ENCODE peak calls at places on chromosomes 6 and 20, in eight cellular contexts. U is sigmoid colon, X is mammary epithelial cell, J is HFF-Myc, N is IMR-90, S is GM12878, V is dorsolateral prefrontal cortex, D is cardiac muscle cell. H is an unnamed sample.
A peak's percentile ranks its signal among the peaks of the same experiment; 100 is the strongest.

GRCh38 chr6:116476021-116476678 is 15.0 kb downstream of the CALHM6 start:
- DNase-seq in U (no peak), X (no peak), J (peak; percentile 17), N (peak; percentile 24), S (peak; percentile 62), V (no peak), D (no peak), H (no peak)

GRCh38 chr6:131275273-131275672 is 140.0 kb downstream of the AKAP7 start:
- DNase-seq in U (no peak), X (no peak), J (no peak), N (no peak), S (no peak), V (no peak), D (no peak), H (no peak)

GRCh38 chr6:167564416-167565250 is 239.7 kb downstream of the TTLL2 start:
- DNase-seq in U (peak; percentile 54), X (no peak), J (no peak), N (no peak), S (no peak), V (no peak), D (no peak), H (no peak)

GRCh38 chr6:33373950-33374349 is 17.7 kb upstream of the KIFC1 start:
- DNase-seq in U (no peak), X (no peak), J (no peak), N (no peak), S (no peak), V (no peak), D (no peak), H (no peak)

GRCh38 chr6:3678946-3679345 is 72.6 kb downstream of the PXDC1 start:
- DNase-seq in U (no peak), X (no peak), J (no peak), N (no peak), S (no peak), V (no peak), D (no peak), H (no peak)

GRCh38 chr6:144908004-144908403 is 622.9 kb downstream of the UTRN start:
- DNase-seq in U (no peak), X (no peak), J (no peak), N (peak; percentile 54), S (no peak), V (no peak), D (no peak), H (no peak)

GRCh38 chr6:34602318-34603111 is 46.4 kb upstream of the SPDEF start:
- DNase-seq in U (no peak), X (no peak), J (no peak), N (peak; percentile 28), S (no peak), V (no peak), D (no peak), H (peak; percentile 38)

GRCh38 chr6:11482616-11483015 is 54.9 kb upstream of the TMEM170B start:
- DNase-seq in U (no peak), X (no peak), J (no peak), N (no peak), S (no peak), V (no peak), D (no peak), H (no peak)

GRCh38 chr6:80528115-80528514 is 421.6 kb downstream of the BCKDHB start:
- DNase-seq in U (no peak), X (no peak), J (peak; percentile 65), N (peak; percentile 25), S (no peak), V (no peak), D (peak; percentile 48), H (peak; percentile 15)

GRCh38 chr6:112279044-112279916 is 24.9 kb upstream of the LAMA4 start:
- DNase-seq in U (no peak), X (no peak), J (no peak), N (peak; percentile 33), S (no peak), V (no peak), D (peak; percentile 38), H (peak; percentile 48)

GRCh38 chr20:50509923-50510705 is at the start of gene PTPN1:
- DNase-seq in U (peak; percentile 99), X (peak; percentile 99), J (peak; percentile 95), N (peak; percentile 99), S (peak; percentile 94), V (peak; percentile 97), D (peak; percentile 99), H (peak; percentile 99)

GRCh38 chr20:50506270-50506579 is 4.0 kb upstream of the PTPN1 start:
- DNase-seq in U (peak; percentile 20), X (no peak), J (no peak), N (no peak), S (no peak), V (no peak), D (no peak), H (no peak)

GRCh38 chr20:50508171-50508761 is 1.9 kb upstream of the PTPN1 start:
- DNase-seq in U (peak; percentile 15), X (no peak), J (no peak), N (no peak), S (no peak), V (no peak), D (no peak), H (no peak)

GRCh38 chr20:50501970-50502745 is 8.0 kb upstream of the PTPN1 start:
- DNase-seq in U (peak; percentile 52), X (no peak), J (no peak), N (no peak), S (no peak), V (no peak), D (no peak), H (no peak)

GRCh38 chr20:50504231-50504823 is 5.9 kb upstream of the PTPN1 start:
- DNase-seq in U (peak; percentile 22), X (no peak), J (no peak), N (no peak), S (no peak), V (no peak), D (peak; percentile 42), H (peak; percentile 44)
- TF ChIP-seq CTCF in U (no peak), X (no peak), J (no peak), N (peak; percentile 21), S (peak; percentile 21), V (no peak), D (no peak), H (no peak)

GRCh38 chr6:4902363-4902762 is 101.5 kb downstream of the RPP40 start:
- DNase-seq in U (no peak), X (no peak), J (no peak), N (no peak), S (no peak), V (no peak), D (no peak), H (no peak)
- H3K4me3 ChIP-seq in U (no peak overlapping the region), X (no peak overlapping the region), J (no peak overlapping the region), N (no peak overlapping the region), S (no peak overlapping the region), V (no peak overlapping the region), D (no peak overlapping the region), H (no peak overlapping the region)

GRCh38 chr6:49634080-49634810 is 2.4 kb downstream of the RHAG start:
- DNase-seq in U (no peak), X (no peak), J (no peak), N (no peak), S (no peak), V (no peak), D (no peak), H (no peak)

GRCh38 chr6:49637333-49637698 is 677 bp upstream of the RHAG start:
- DNase-seq in U (no peak), X (no peak), J (no peak), N (no peak), S (no peak), V (no peak), D (no peak), H (no peak)

GRCh38 chr6:49634811-49635159 is 1.9 kb downstream of the RHAG start:
- DNase-seq in U (no peak), X (no peak), J (no peak), N (no peak), S (no peak), V (no peak), D (no peak), H (no peak)

GRCh38 chr6:49636368-49637332 is at the start of gene RHAG:
- DNase-seq in U (no peak), X (no peak), J (no peak), N (no peak), S (no peak), V (no peak), D (no peak), H (no peak)

DNA sequence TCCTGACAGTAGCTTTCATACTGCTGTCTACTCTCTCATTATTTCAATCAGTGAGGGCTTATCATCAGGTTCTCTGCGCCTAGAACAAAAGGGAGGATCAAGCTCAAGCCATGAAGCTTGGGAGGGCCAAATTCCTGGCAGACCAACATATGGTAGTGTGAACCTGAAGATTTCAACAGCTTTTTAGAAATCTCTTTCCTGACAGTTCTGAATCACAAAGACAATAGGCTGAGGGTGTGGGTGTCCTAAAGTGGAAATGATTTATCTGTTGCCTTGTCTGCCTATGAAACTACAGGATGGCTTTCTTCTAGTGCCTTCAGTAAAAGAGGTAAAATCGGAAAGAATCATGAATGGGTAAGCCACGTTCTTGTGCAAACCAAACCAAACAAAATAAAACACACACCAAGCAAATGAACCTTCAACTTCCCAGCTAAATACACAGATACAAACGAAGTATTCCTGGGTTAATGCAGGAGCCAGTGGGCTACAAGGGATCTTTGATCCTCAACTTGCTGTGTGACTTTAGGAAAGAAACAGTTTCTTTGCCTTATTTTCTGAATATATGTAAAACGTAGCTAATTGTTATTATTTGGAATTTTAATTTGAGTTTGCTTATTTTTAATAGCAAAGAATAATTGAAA is 2.7 kb upstream of the RHAG start:
- DNase-seq in U (no peak), X (no peak), J (no peak), N (no peak), S (no peak), V (no peak), D (no peak), H (no peak)
- TF ChIP-seq CTCF in U (no peak), X (no peak), J (no peak), N (no peak), S (no peak), V (no peak), D (no peak), H (no peak)

DNA sequence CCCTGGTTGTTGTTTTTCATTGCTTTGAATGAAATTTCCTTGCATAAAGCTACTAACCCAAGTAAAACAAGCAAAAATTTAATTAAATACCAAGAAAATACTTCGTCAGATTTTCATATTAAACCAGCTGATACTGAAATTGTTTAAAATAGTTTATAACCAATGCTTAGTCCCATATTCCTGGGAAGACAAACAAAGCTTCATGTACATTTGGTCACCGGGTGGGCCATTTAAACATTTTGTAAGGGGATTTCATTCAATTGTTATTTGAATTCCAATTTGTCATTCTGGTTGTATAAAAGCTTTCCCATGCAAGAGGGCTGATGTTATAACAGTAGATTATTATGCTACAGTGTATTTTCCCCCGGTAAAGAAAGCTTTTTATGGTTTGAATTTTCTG is 578 bp upstream of the RBBP9 start:
- DNase-seq in U (no peak), X (no peak), J (no peak), N (no peak), S (no peak), V (no peak), D (no peak), H (no peak)
- H3K4me3 ChIP-seq in U (peak overlapping the region; percentile 70), X (no peak overlapping the region), J (no peak overlapping the region), N (no peak overlapping the region), S (peak overlapping the region; percentile 73), V (peak overlapping the region; percentile 65), D (peak overlapping the region; percentile 71), H (no peak overlapping the region)

H was measured in cardiac fibroblast.